ENCODE peak calls at places on chromosomes 6 and 20, in ten cellular contexts. One of them, this sample, is unnamed.
A peak's percentile ranks its signal among the peaks of the same experiment; 100 is the strongest.

GRCh38 chr6:39839445-39839844 is 47.3 kb downstream of the DAAM2 start:
- DNase-seq in T-helper 1 cell: no peak
- DNase-seq in GM03348: no peak
- DNase-seq in A549: no peak
- DNase-seq in aorta: no peak
- DNase-seq in naive thymus-derived CD8-positive, alpha-beta T cell: no peak
- DNase-seq in GM23248: no peak
- DNase-seq in HEK293T: no peak
- DNase-seq in RWPE1: no peak
- DNase-seq in cerebellum: peak; percentile 10
- DNase-seq in this sample: no peak

GRCh38 chr6:73579851-73580246 is 59.0 kb upstream of the EEF1A1 start:
- DNase-seq in RWPE1: peak; percentile 29
- DNase-seq in GM03348: peak; percentile 72
- DNase-seq in aorta: no peak
- DNase-seq in HEK293T: peak; percentile 14
- DNase-seq in cerebellum: no peak
- DNase-seq in A549: peak; percentile 84
- DNase-seq in T-helper 1 cell: no peak
- DNase-seq in naive thymus-derived CD8-positive, alpha-beta T cell: no peak
- DNase-seq in GM23248: peak; percentile 92
- DNase-seq in this sample: no peak

GRCh38 chr20:50133041-50133440 is 20.1 kb upstream of the UBE2V1 start:
- DNase-seq in HEK293T: no peak
- DNase-seq in A549: no peak
- DNase-seq in naive thymus-derived CD8-positive, alpha-beta T cell: no peak
- DNase-seq in aorta: no peak
- DNase-seq in GM23248: no peak
- DNase-seq in GM03348: no peak
- DNase-seq in RWPE1: no peak
- DNase-seq in cerebellum: no peak
- DNase-seq in T-helper 1 cell: no peak
- DNase-seq in this sample: no peak

GRCh38 chr20:45484676-45485075 is 15.1 kb downstream of the WFDC2 start:
- DNase-seq in cerebellum: no peak
- DNase-seq in GM03348: no peak
- DNase-seq in naive thymus-derived CD8-positive, alpha-beta T cell: no peak
- DNase-seq in aorta: no peak
- DNase-seq in RWPE1: no peak
- DNase-seq in HEK293T: no peak
- DNase-seq in T-helper 1 cell: no peak
- DNase-seq in GM23248: no peak
- DNase-seq in A549: no peak
- DNase-seq in this sample: no peak

GRCh38 chr20:34992751-34993417 is 37.2 kb downstream of the MYH7B start:
- DNase-seq in A549: no peak
- DNase-seq in naive thymus-derived CD8-positive, alpha-beta T cell: no peak
- DNase-seq in GM23248: no peak
- DNase-seq in aorta: no peak
- DNase-seq in HEK293T: no peak
- DNase-seq in cerebellum: no peak
- DNase-seq in T-helper 1 cell: no peak
- DNase-seq in RWPE1: no peak
- DNase-seq in GM03348: no peak
- DNase-seq in this sample: no peak

GRCh38 chr20:43975096-43975768 is 60.6 kb downstream of the TOX2 start:
- DNase-seq in naive thymus-derived CD8-positive, alpha-beta T cell: no peak
- DNase-seq in GM23248: peak; percentile 94
- DNase-seq in cerebellum: no peak
- DNase-seq in aorta: no peak
- DNase-seq in GM03348: peak; percentile 88
- DNase-seq in T-helper 1 cell: no peak
- DNase-seq in A549: peak; percentile 55
- DNase-seq in HEK293T: no peak
- DNase-seq in RWPE1: peak; percentile 97
- DNase-seq in this sample: no peak

GRCh38 chr6:5422321-5422915 is 161.1 kb downstream of the FARS2 start:
- DNase-seq in RWPE1: peak; percentile 19
- DNase-seq in T-helper 1 cell: no peak
- DNase-seq in cerebellum: peak; percentile 23
- DNase-seq in naive thymus-derived CD8-positive, alpha-beta T cell: peak; percentile 10
- DNase-seq in HEK293T: peak; percentile 26
- DNase-seq in A549: peak; percentile 33
- DNase-seq in GM03348: peak; percentile 59
- DNase-seq in GM23248: peak; percentile 70
- DNase-seq in aorta: no peak
- DNase-seq in this sample: no peak

GRCh38 chr20:32830437-32830836 is 10.7 kb downstream of the MAPRE1 start:
- DNase-seq in A549: peak; percentile 20
- DNase-seq in cerebellum: no peak
- DNase-seq in GM03348: peak; percentile 34
- DNase-seq in RWPE1: no peak
- DNase-seq in HEK293T: no peak
- DNase-seq in aorta: no peak
- DNase-seq in GM23248: peak; percentile 65
- DNase-seq in naive thymus-derived CD8-positive, alpha-beta T cell: no peak
- DNase-seq in T-helper 1 cell: no peak
- DNase-seq in this sample: no peak

GRCh38 chr6:14966111-14966901 is 279.6 kb upstream of the JARID2 start:
- DNase-seq in A549: no peak
- DNase-seq in GM03348: peak; percentile 37
- DNase-seq in naive thymus-derived CD8-positive, alpha-beta T cell: no peak
- DNase-seq in T-helper 1 cell: no peak
- DNase-seq in aorta: no peak
- DNase-seq in GM23248: peak; percentile 55
- DNase-seq in cerebellum: no peak
- DNase-seq in RWPE1: no peak
- DNase-seq in HEK293T: no peak
- DNase-seq in this sample: no peak

GRCh38 chr6:89432875-89433636 is at the start of gene ANKRD6:
- DNase-seq in cerebellum: peak; percentile 85
- DNase-seq in T-helper 1 cell: peak; percentile 62
- DNase-seq in RWPE1: peak; percentile 79
- DNase-seq in naive thymus-derived CD8-positive, alpha-beta T cell: peak; percentile 84
- DNase-seq in GM03348: peak; percentile 92
- DNase-seq in aorta: peak; percentile 78
- DNase-seq in HEK293T: peak; percentile 89
- DNase-seq in A549: peak; percentile 39
- DNase-seq in GM23248: peak; percentile 67
- DNase-seq in this sample: peak; percentile 79

GRCh38 chr6:73382462-73383113 is 12.0 kb upstream of the DDX43 start:
- DNase-seq in aorta: no peak
- DNase-seq in GM23248: peak; percentile 45
- DNase-seq in A549: no peak
- DNase-seq in HEK293T: no peak
- DNase-seq in T-helper 1 cell: no peak
- DNase-seq in RWPE1: no peak
- DNase-seq in cerebellum: no peak
- DNase-seq in naive thymus-derived CD8-positive, alpha-beta T cell: no peak
- DNase-seq in GM03348: no peak
- DNase-seq in this sample: no peak

GRCh38 chr20:25129428-25129827 is 47.5 kb upstream of the VSX1 start:
- DNase-seq in cerebellum: no peak
- DNase-seq in aorta: no peak
- DNase-seq in A549: no peak
- DNase-seq in naive thymus-derived CD8-positive, alpha-beta T cell: no peak
- DNase-seq in GM03348: no peak
- DNase-seq in RWPE1: no peak
- DNase-seq in T-helper 1 cell: no peak
- DNase-seq in HEK293T: no peak
- DNase-seq in GM23248: no peak
- DNase-seq in this sample: no peak

GRCh38 chr6:133837801-133838349 is 51.0 kb upstream of the TCF21 start:
- DNase-seq in T-helper 1 cell: peak; percentile 12
- DNase-seq in RWPE1: peak; percentile 63
- DNase-seq in naive thymus-derived CD8-positive, alpha-beta T cell: peak; percentile 57
- DNase-seq in aorta: peak; percentile 64
- DNase-seq in GM23248: peak; percentile 61
- DNase-seq in GM03348: peak; percentile 25
- DNase-seq in cerebellum: no peak
- DNase-seq in HEK293T: peak; percentile 85
- DNase-seq in A549: peak; percentile 81
- DNase-seq in this sample: peak; percentile 16

GRCh38 chr6:142474446-142475289 is 172.9 kb downstream of the ADGRG6 start:
- DNase-seq in A549: peak; percentile 65
- DNase-seq in HEK293T: peak; percentile 71
- DNase-seq in GM23248: peak; percentile 65
- DNase-seq in RWPE1: peak; percentile 56
- DNase-seq in GM03348: peak; percentile 69
- DNase-seq in cerebellum: peak; percentile 27
- DNase-seq in T-helper 1 cell: no peak
- DNase-seq in aorta: no peak
- DNase-seq in naive thymus-derived CD8-positive, alpha-beta T cell: peak; percentile 51
- DNase-seq in this sample: peak; percentile 3

GRCh38 chr6:76382201-76382600 is 309.7 kb upstream of the IMPG1 start:
- DNase-seq in T-helper 1 cell: no peak
- DNase-seq in cerebellum: no peak
- DNase-seq in A549: no peak
- DNase-seq in aorta: no peak
- DNase-seq in naive thymus-derived CD8-positive, alpha-beta T cell: no peak
- DNase-seq in GM23248: no peak
- DNase-seq in RWPE1: no peak
- DNase-seq in HEK293T: no peak
- DNase-seq in GM03348: no peak
- DNase-seq in this sample: no peak

GRCh38 chr6:89999154-89999553 is 104.9 kb downstream of the GJA10 start:
- DNase-seq in naive thymus-derived CD8-positive, alpha-beta T cell: no peak
- DNase-seq in A549: no peak
- DNase-seq in aorta: no peak
- DNase-seq in T-helper 1 cell: no peak
- DNase-seq in GM23248: peak; percentile 57
- DNase-seq in RWPE1: peak; percentile 90
- DNase-seq in GM03348: no peak
- DNase-seq in HEK293T: peak; percentile 23
- DNase-seq in cerebellum: peak; percentile 50
- DNase-seq in this sample: no peak

GRCh38 chr20:3396492-3396891 is 11.0 kb downstream of the DNAAF9 start:
- DNase-seq in RWPE1: no peak
- DNase-seq in GM23248: no peak
- DNase-seq in A549: no peak
- DNase-seq in aorta: no peak
- DNase-seq in HEK293T: no peak
- DNase-seq in GM03348: no peak
- DNase-seq in cerebellum: no peak
- DNase-seq in T-helper 1 cell: no peak
- DNase-seq in naive thymus-derived CD8-positive, alpha-beta T cell: no peak
- DNase-seq in this sample: no peak

GRCh38 chr20:32205502-32206382 is 1.8 kb downstream of the PLAGL2 start:
- DNase-seq in HEK293T: no peak
- DNase-seq in A549: no peak
- DNase-seq in T-helper 1 cell: no peak
- DNase-seq in aorta: no peak
- DNase-seq in GM23248: peak; percentile 62
- DNase-seq in RWPE1: no peak
- DNase-seq in cerebellum: no peak
- DNase-seq in GM03348: no peak
- DNase-seq in naive thymus-derived CD8-positive, alpha-beta T cell: no peak
- DNase-seq in this sample: no peak

GRCh38 chr6:136666041-136666440 is 115.8 kb upstream of the MAP7 start:
- DNase-seq in aorta: no peak
- DNase-seq in A549: no peak
- DNase-seq in HEK293T: no peak
- DNase-seq in cerebellum: no peak
- DNase-seq in RWPE1: no peak
- DNase-seq in GM23248: no peak
- DNase-seq in GM03348: no peak
- DNase-seq in naive thymus-derived CD8-positive, alpha-beta T cell: no peak
- DNase-seq in T-helper 1 cell: no peak
- DNase-seq in this sample: no peak

GRCh38 chr20:52172392-52173047 is 19.1 kb downstream of the ZFP64 start:
- DNase-seq in GM23248: no peak
- DNase-seq in naive thymus-derived CD8-positive, alpha-beta T cell: no peak
- DNase-seq in A549: no peak
- DNase-seq in RWPE1: peak; percentile 34
- DNase-seq in HEK293T: no peak
- DNase-seq in T-helper 1 cell: no peak
- DNase-seq in GM03348: no peak
- DNase-seq in aorta: no peak
- DNase-seq in cerebellum: no peak
- DNase-seq in this sample: peak; percentile 42

GRCh38 chr6:130946076-130946475 is 117.0 kb downstream of the EPB41L2 start:
- DNase-seq in T-helper 1 cell: no peak
- DNase-seq in GM03348: no peak
- DNase-seq in HEK293T: no peak
- DNase-seq in RWPE1: no peak
- DNase-seq in cerebellum: no peak
- DNase-seq in A549: no peak
- DNase-seq in naive thymus-derived CD8-positive, alpha-beta T cell: no peak
- DNase-seq in GM23248: peak; percentile 36
- DNase-seq in aorta: no peak
- DNase-seq in this sample: no peak

GRCh38 chr6:2733324-2733723 is 17.4 kb downstream of the MYLK4 start:
- DNase-seq in naive thymus-derived CD8-positive, alpha-beta T cell: peak; percentile 28
- DNase-seq in GM23248: peak; percentile 12
- DNase-seq in RWPE1: no peak
- DNase-seq in aorta: peak; percentile 92
- DNase-seq in T-helper 1 cell: no peak
- DNase-seq in HEK293T: no peak
- DNase-seq in cerebellum: no peak
- DNase-seq in GM03348: no peak
- DNase-seq in A549: no peak
- DNase-seq in this sample: peak; percentile 40

GRCh38 chr6:30025197-30025596 is 35.9 kb upstream of the POLR1H start:
- DNase-seq in HEK293T: no peak
- DNase-seq in GM23248: no peak
- DNase-seq in cerebellum: no peak
- DNase-seq in naive thymus-derived CD8-positive, alpha-beta T cell: no peak
- DNase-seq in aorta: no peak
- DNase-seq in T-helper 1 cell: no peak
- DNase-seq in RWPE1: no peak
- DNase-seq in A549: no peak
- DNase-seq in GM03348: no peak
- DNase-seq in this sample: no peak

GRCh38 chr6:37048851-37049734 is 43.6 kb downstream of the FGD2 start:
- DNase-seq in GM03348: peak; percentile 53
- DNase-seq in naive thymus-derived CD8-positive, alpha-beta T cell: peak; percentile 72
- DNase-seq in HEK293T: no peak
- DNase-seq in aorta: peak; percentile 79
- DNase-seq in GM23248: peak; percentile 84
- DNase-seq in A549: no peak
- DNase-seq in RWPE1: peak; percentile 87
- DNase-seq in T-helper 1 cell: no peak
- DNase-seq in cerebellum: no peak
- DNase-seq in this sample: no peak

GRCh38 chr6:38012573-38012972 is 193.0 kb downstream of the ZFAND3 start:
- DNase-seq in RWPE1: peak; percentile 64
- DNase-seq in GM03348: peak; percentile 36
- DNase-seq in T-helper 1 cell: no peak
- DNase-seq in naive thymus-derived CD8-positive, alpha-beta T cell: peak; percentile 32
- DNase-seq in aorta: no peak
- DNase-seq in A549: peak; percentile 47
- DNase-seq in GM23248: peak; percentile 71
- DNase-seq in HEK293T: peak; percentile 62
- DNase-seq in cerebellum: peak; percentile 72
- DNase-seq in this sample: peak; percentile 24